ENCODE peak calls at places on chromosomes 4 and X, in seven cellular contexts. N, F, L, G, W, B and Q are unnamed samples.

GRCh38 chr4:85707591-85707990 is 232.6 kb downstream of the ARHGAP24 start:
- DNase-seq in N (no peak), F (no peak), L (no peak), G (no peak), W (no peak), B (no peak), Q (no peak)

GRCh38 chrX:18899796-18900380 is 84.0 kb downstream of the PHKA2 start:
- DNase-seq in N (peak), F (no peak), L (no peak), G (no peak), W (peak), B (no peak), Q (no peak)

GRCh38 chrX:152245231-152245630 is 106.9 kb upstream of the MAGEA10 start:
- DNase-seq in N (no peak), F (no peak), L (no peak), G (no peak), W (no peak), B (no peak), Q (no peak)

GRCh38 chr4:113756005-113756410 is 5.5 kb downstream of the CAMK2D start:
- DNase-seq in N (peak), F (peak), L (no peak), G (no peak), W (no peak), B (no peak), Q (no peak)

GRCh38 chr4:133150643-133151300 is 1.7 kb downstream of the PCDH10 start:
- DNase-seq in N (peak), F (no peak), L (peak), G (peak), W (no peak), B (no peak), Q (no peak)

GRCh38 chr4:152935138-152935537 is 985 bp upstream of the FHDC1 start:
- DNase-seq in N (no peak), F (no peak), L (no peak), G (no peak), W (peak), B (no peak), Q (no peak)

GRCh38 chrX:123408856-123409737 is 225.0 kb downstream of the GRIA3 start:
- DNase-seq in N (no peak), F (no peak), L (no peak), G (no peak), W (no peak), B (no peak), Q (no peak)

GRCh38 chrX:84475101-84475500 is 27.2 kb downstream of the HDX start:
- DNase-seq in N (no peak), F (no peak), L (no peak), G (no peak), W (no peak), B (no peak), Q (no peak)

GRCh38 chr4:8427761-8428287 is 12.7 kb downstream of the ACOX3 start:
- DNase-seq in N (peak), F (peak), L (peak), G (no peak), W (peak), B (peak), Q (no peak)

GRCh38 chrX:6968231-6968630 is 179.3 kb upstream of the STS start:
- DNase-seq in N (no peak), F (no peak), L (no peak), G (no peak), W (no peak), B (no peak), Q (no peak)

GRCh38 chrX:2330910-2331309 is 169.9 kb downstream of the DHRSX start:
- DNase-seq in N (no peak), F (no peak), L (no peak), G (no peak), W (no peak), B (no peak), Q (no peak)

GRCh38 chr4:183626168-183626567 is 32.8 kb downstream of the RWDD4 start:
- DNase-seq in N (no peak), F (no peak), L (no peak), G (no peak), W (no peak), B (no peak), Q (no peak)

GRCh38 chrX:134737061-134737460 is 78.8 kb upstream of the PLAC1 start:
- DNase-seq in N (no peak), F (no peak), L (no peak), G (no peak), W (no peak), B (no peak), Q (no peak)

GRCh38 chr4:37762294-37763163 is 64.0 kb upstream of the PGM2 start:
- DNase-seq in N (no peak), F (peak), L (no peak), G (no peak), W (peak), B (no peak), Q (no peak)

GRCh38 chr4:69835766-69836165 is 24.2 kb downstream of the SULT1E1 start:
- DNase-seq in N (no peak), F (no peak), L (no peak), G (no peak), W (no peak), B (no peak), Q (no peak)

GRCh38 chr4:30380404-30380998 is 339.7 kb upstream of the PCDH7 start:
- DNase-seq in N (peak), F (peak), L (no peak), G (no peak), W (peak), B (no peak), Q (peak)

GRCh38 chrX:34656842-34657780 is at the start of gene TMEM47:
- DNase-seq in N (peak), F (no peak), L (peak), G (peak), W (peak), B (peak), Q (no peak)

GRCh38 chrX:38987135-38987780 is 186.0 kb downstream of the MID1IP1 start:
- DNase-seq in N (no peak), F (no peak), L (no peak), G (no peak), W (no peak), B (no peak), Q (no peak)

GRCh38 chrX:28901637-28902036 is 314.4 kb downstream of the IL1RAPL1 start:
- DNase-seq in N (no peak), F (no peak), L (no peak), G (no peak), W (no peak), B (no peak), Q (no peak)

GRCh38 chrX:67693928-67694327 is 150.1 kb downstream of the AR start:
- DNase-seq in N (no peak), F (no peak), L (no peak), G (no peak), W (no peak), B (no peak), Q (no peak)